ENCODE peak calls at places on chromosome 5, in four cellular contexts. H is mucosa of gallbladder, W is BJ, A is uterus. B is an unnamed sample.

GRCh38 chr5:67234671-67235176 is 38.1 kb upstream of the CD180 start:
- DNase-seq in W (no peak), A (peak; percentile 63), H (peak; percentile 58), B (no peak)

GRCh38 chr5:34002629-34003328 is 5.1 kb downstream of the AMACR start:
- DNase-seq in H (no peak), W (no peak), A (no peak), B (no peak)

GRCh38 chr5:154059039-154059430 is 20.3 kb downstream of the MFAP3 start:
- DNase-seq in A (no peak), W (no peak), H (no peak), B (no peak)

GRCh38 chr5:14816999-14817761 is 54.4 kb downstream of the ANKH start:
- DNase-seq in W (peak; percentile 57), A (no peak), H (no peak), B (peak; percentile 69)

GRCh38 chr5:134242146-134242545 is 16.3 kb upstream of the PPP2CA start:
- DNase-seq in H (peak; percentile 40), W (peak; percentile 58), A (peak; percentile 75), B (no peak)

GRCh38 chr5:134146651-134147544 is 29.9 kb downstream of the SKP1 start:
- DNase-seq in H (no peak), A (no peak), W (no peak), B (no peak)

GRCh38 chr5:143154495-143155375 is 248.8 kb downstream of the NR3C1 start:
- DNase-seq in W (no peak), H (no peak), A (no peak), B (no peak)

GRCh38 chr5:179422840-179423523 is 77.7 kb upstream of the ADAMTS2 start:
- DNase-seq in A (no peak), W (no peak), H (no peak), B (no peak)

GRCh38 chr5:91146221-91146620 is 236.9 kb downstream of the ARRDC3 start:
- DNase-seq in H (no peak), A (no peak), W (no peak), B (no peak)

GRCh38 chr5:54659651-54660050 is 142.1 kb downstream of the SNX18 start:
- DNase-seq in A (no peak), W (no peak), H (peak; percentile 22), B (no peak)